ENCODE peak calls at places on chromosomes 4 and X, in nine cellular contexts. X is GM12865; F is hypothalamus; Q is activated T-cell treated with anti-CD3 and anti-CD28 coated beads, Interleukin-2, amount 50 U/mL, for 48 hours; N is GM04503; V is AG09319; M is activated CD4-positive, alpha-beta T cell treated with anti-CD3 and anti-CD28 coated beads, Interleukin-2, amount 50 U/mL, for 24 hours; Z is AG08396; P is kidney. R is an unnamed sample.

GRCh38 chrX:14377427-14377826 is 151.9 kb upstream of the GLRA2 start:
- DNase-seq in X (no peak), F (no peak), Q (no peak), N (no peak), V (no peak), M (no peak), Z (no peak), P (no peak), R (no peak)

GRCh38 chr4:1523907-1524636 is 117.8 kb upstream of the NKX1-1 start:
- DNase-seq in X (no peak), F (no peak), Q (no peak), N (no peak), V (no peak), M (no peak), Z (no peak), P (peak), R (peak)

GRCh38 chrX:38102240-38102639 is 95.9 kb downstream of the SYTL5 start:
- DNase-seq in X (no peak), F (no peak), Q (no peak), N (no peak), V (no peak), M (no peak), Z (no peak), P (no peak), R (no peak)

GRCh38 chr4:37631551-37631950 is 54.6 kb downstream of the RELL1 start:
- DNase-seq in X (no peak), F (no peak), Q (no peak), N (no peak), V (no peak), M (no peak), Z (peak), P (no peak), R (no peak)

GRCh38 chrX:334971-335757 is 16.6 kb upstream of the GTPBP6 start:
- DNase-seq in X (no peak), F (no peak), Q (no peak), N (no peak), V (no peak), M (no peak), Z (no peak), P (peak), R (no peak)

GRCh38 chr4:124684301-124684700 is 28.2 kb downstream of the ANKRD50 start:
- DNase-seq in X (no peak), F (no peak), Q (no peak), N (no peak), V (no peak), M (no peak), Z (no peak), P (no peak), R (no peak)

GRCh38 chrX:79400618-79401017 is 33.5 kb upstream of the ITM2A start:
- DNase-seq in X (no peak), F (no peak), Q (no peak), N (no peak), V (no peak), M (no peak), Z (no peak), P (no peak), R (no peak)

GRCh38 chrX:49079489-49080428 is at the start of gene WDR45:
- DNase-seq in X (peak), F (peak), Q (peak), N (peak), V (peak), M (peak), Z (peak), P (peak), R (peak)

GRCh38 chr4:42216569-42216968 is 64.1 kb upstream of the BEND4 start:
- DNase-seq in X (no peak), F (no peak), Q (no peak), N (no peak), V (no peak), M (no peak), Z (no peak), P (no peak), R (no peak)

GRCh38 chr4:174474457-174475075 is 47.7 kb downstream of the HPGD start:
- DNase-seq in X (no peak), F (no peak), Q (no peak), N (no peak), V (no peak), M (no peak), Z (no peak), P (no peak), R (no peak)

GRCh38 chrX:136646602-136647239 is 1.2 kb upstream of the CD40LG start:
- DNase-seq in X (no peak), F (no peak), Q (peak), N (no peak), V (no peak), M (no peak), Z (no peak), P (no peak), R (no peak)

GRCh38 chr4:123265443-123265842 is 131.2 kb upstream of the SPRY1 start:
- DNase-seq in X (no peak), F (no peak), Q (no peak), N (no peak), V (no peak), M (no peak), Z (no peak), P (no peak), R (no peak)

GRCh38 chr4:183105092-183105491 is 6.0 kb downstream of the WWC2 start:
- DNase-seq in X (no peak), F (no peak), Q (no peak), N (no peak), V (no peak), M (no peak), Z (no peak), P (no peak), R (no peak)

GRCh38 chr4:2898001-2898400 is 54.4 kb downstream of the ADD1 start:
- DNase-seq in X (no peak), F (no peak), Q (no peak), N (no peak), V (no peak), M (no peak), Z (no peak), P (no peak), R (no peak)

GRCh38 chrX:37993857-37994619 is 12.3 kb upstream of the SYTL5 start:
- DNase-seq in X (peak), F (no peak), Q (no peak), N (no peak), V (no peak), M (no peak), Z (no peak), P (peak), R (no peak)

GRCh38 chr4:56215901-56216300 is 171.4 kb downstream of the AASDH start:
- DNase-seq in X (no peak), F (no peak), Q (no peak), N (no peak), V (no peak), M (no peak), Z (peak), P (no peak), R (no peak)

GRCh38 chr4:159047478-159048165 is 55.3 kb upstream of the RAPGEF2 start:
- DNase-seq in X (no peak), F (no peak), Q (no peak), N (no peak), V (no peak), M (no peak), Z (peak), P (no peak), R (no peak)

GRCh38 chrX:140661657-140662056 is 47.9 kb upstream of the LINC00632 start:
- DNase-seq in X (no peak), F (no peak), Q (no peak), N (no peak), V (no peak), M (no peak), Z (peak), P (no peak), R (no peak)

GRCh38 chrX:9396930-9397329 is 67.9 kb upstream of the TBL1X start:
- DNase-seq in X (no peak), F (no peak), Q (no peak), N (no peak), V (no peak), M (no peak), Z (no peak), P (no peak), R (no peak)

GRCh38 chrX:21926116-21926515 is 14.4 kb upstream of the SMS start:
- DNase-seq in X (no peak), F (no peak), Q (no peak), N (no peak), V (no peak), M (no peak), Z (no peak), P (no peak), R (no peak)